ENCODE peak calls at places on chromosome 17, in nine cellular contexts. One of them, this sample, is unnamed.

GRCh38 chr17:79789943-79790804 is 6.7 kb downstream of the CBX8 start:
- DNase-seq in coronary artery: no peak
- DNase-seq in pancreas: no peak
- DNase-seq in kidney: peak
- DNase-seq in heart right ventricle: no peak
- DNase-seq in ovary: peak
- DNase-seq in sigmoid colon: no peak
- DNase-seq in fibroblast of lung: no peak
- DNase-seq in upper lobe of left lung: peak
- DNase-seq in this sample: peak

GRCh38 chr17:50132104-50132794 is 2.3 kb upstream of the SAMD14 start:
- DNase-seq in coronary artery: no peak
- DNase-seq in pancreas: no peak
- DNase-seq in kidney: no peak
- DNase-seq in heart right ventricle: no peak
- DNase-seq in ovary: no peak
- DNase-seq in sigmoid colon: no peak
- DNase-seq in fibroblast of lung: no peak
- DNase-seq in upper lobe of left lung: no peak
- DNase-seq in this sample: no peak

GRCh38 chr17:45394913-45395568 is 37.6 kb downstream of the ARHGAP27 start:
- DNase-seq in coronary artery: no peak
- DNase-seq in pancreas: peak
- DNase-seq in kidney: peak
- DNase-seq in heart right ventricle: peak
- DNase-seq in ovary: peak
- DNase-seq in sigmoid colon: peak
- DNase-seq in fibroblast of lung: peak
- DNase-seq in upper lobe of left lung: peak
- DNase-seq in this sample: peak

GRCh38 chr17:49875690-49876089 is 27.8 kb upstream of the TAC4 start:
- DNase-seq in coronary artery: no peak
- DNase-seq in pancreas: no peak
- DNase-seq in kidney: no peak
- DNase-seq in heart right ventricle: no peak
- DNase-seq in ovary: no peak
- DNase-seq in sigmoid colon: no peak
- DNase-seq in fibroblast of lung: no peak
- DNase-seq in upper lobe of left lung: no peak
- DNase-seq in this sample: no peak

GRCh38 chr17:70144260-70144846 is 25.0 kb upstream of the KCNJ2 start:
- DNase-seq in coronary artery: no peak
- DNase-seq in pancreas: no peak
- DNase-seq in kidney: no peak
- DNase-seq in heart right ventricle: no peak
- DNase-seq in ovary: no peak
- DNase-seq in sigmoid colon: no peak
- DNase-seq in fibroblast of lung: peak
- DNase-seq in upper lobe of left lung: no peak
- DNase-seq in this sample: peak

GRCh38 chr17:70535986-70536385 is 366.7 kb downstream of the KCNJ2 start:
- DNase-seq in coronary artery: no peak
- DNase-seq in pancreas: no peak
- DNase-seq in kidney: no peak
- DNase-seq in heart right ventricle: no peak
- DNase-seq in ovary: no peak
- DNase-seq in sigmoid colon: no peak
- DNase-seq in fibroblast of lung: peak
- DNase-seq in upper lobe of left lung: no peak
- DNase-seq in this sample: peak

GRCh38 chr17:38584350-38584925 is 21.3 kb downstream of the SRCIN1 start:
- DNase-seq in coronary artery: no peak
- DNase-seq in pancreas: peak
- DNase-seq in kidney: peak
- DNase-seq in heart right ventricle: no peak
- DNase-seq in ovary: no peak
- DNase-seq in sigmoid colon: peak
- DNase-seq in fibroblast of lung: peak
- DNase-seq in upper lobe of left lung: peak
- DNase-seq in this sample: peak

GRCh38 chr17:66970140-66970539 is 5.6 kb downstream of the CACNG4 start:
- DNase-seq in coronary artery: no peak
- DNase-seq in pancreas: no peak
- DNase-seq in kidney: no peak
- DNase-seq in heart right ventricle: no peak
- DNase-seq in ovary: no peak
- DNase-seq in sigmoid colon: no peak
- DNase-seq in fibroblast of lung: no peak
- DNase-seq in upper lobe of left lung: no peak
- DNase-seq in this sample: no peak

GRCh38 chr17:81961087-81961514 is at the start of gene NOTUM:
- DNase-seq in coronary artery: no peak
- DNase-seq in pancreas: no peak
- DNase-seq in kidney: no peak
- DNase-seq in heart right ventricle: no peak
- DNase-seq in ovary: no peak
- DNase-seq in sigmoid colon: no peak
- DNase-seq in fibroblast of lung: peak
- DNase-seq in upper lobe of left lung: peak
- DNase-seq in this sample: peak
- TF ChIP-seq CTCF in coronary artery: no peak
- TF ChIP-seq CTCF in pancreas: no peak
- TF ChIP-seq CTCF in kidney: no peak
- TF ChIP-seq CTCF in heart right ventricle: no peak
- TF ChIP-seq CTCF in ovary: no peak
- TF ChIP-seq CTCF in sigmoid colon: no peak
- TF ChIP-seq CTCF in fibroblast of lung: peak
- TF ChIP-seq CTCF in upper lobe of left lung: no peak
- TF ChIP-seq CTCF in this sample: no peak

DNA sequence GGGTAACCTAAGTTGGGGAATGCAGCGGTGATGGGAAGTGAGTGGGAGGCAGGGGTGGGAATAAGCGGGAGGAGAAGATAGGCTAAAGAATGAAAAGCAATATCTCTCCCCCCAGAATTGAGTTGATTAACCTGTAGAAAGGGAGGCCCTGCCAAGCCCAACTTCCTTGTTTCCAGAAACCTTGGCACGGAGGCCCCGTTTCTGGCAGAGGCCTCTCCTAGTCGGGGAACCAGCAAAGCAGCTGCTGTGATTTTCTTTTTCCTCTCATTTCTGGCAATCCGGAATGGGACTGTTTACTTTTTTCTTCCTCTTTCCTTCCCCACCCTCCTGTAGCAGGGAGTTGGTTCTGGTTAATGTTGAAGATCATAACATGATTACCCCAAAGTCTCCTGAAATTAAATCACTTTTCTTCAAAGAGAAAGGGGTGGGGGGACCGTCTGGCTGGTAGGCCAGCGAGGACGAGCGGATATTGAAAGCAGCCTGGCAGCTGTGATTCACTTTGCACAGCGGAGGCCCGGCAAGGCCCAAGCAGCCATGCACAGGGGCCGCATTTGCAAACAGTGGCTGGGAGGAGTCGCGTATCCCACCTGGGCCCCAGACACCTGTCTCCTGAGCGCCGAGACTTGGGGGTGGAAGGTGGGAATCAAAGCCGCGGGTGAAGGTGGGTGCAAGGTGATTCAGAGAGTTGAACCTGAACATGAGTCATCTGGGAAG is 51.5 kb downstream of the NTN1 start:
- DNase-seq in coronary artery: no peak
- DNase-seq in pancreas: peak
- DNase-seq in kidney: peak
- DNase-seq in heart right ventricle: peak
- DNase-seq in ovary: peak
- DNase-seq in sigmoid colon: peak
- DNase-seq in fibroblast of lung: peak
- DNase-seq in upper lobe of left lung: no peak
- DNase-seq in this sample: no peak
- H3K27ac ChIP-seq in coronary artery: no peak
- H3K27ac ChIP-seq in pancreas: peak
- H3K27ac ChIP-seq in kidney: no peak
- H3K27ac ChIP-seq in heart right ventricle: peak
- H3K27ac ChIP-seq in ovary: no peak
- H3K27ac ChIP-seq in sigmoid colon: peak
- H3K27ac ChIP-seq in fibroblast of lung: no peak
- H3K27ac ChIP-seq in upper lobe of left lung: peak
- H3K27ac ChIP-seq in this sample: no peak

DNA sequence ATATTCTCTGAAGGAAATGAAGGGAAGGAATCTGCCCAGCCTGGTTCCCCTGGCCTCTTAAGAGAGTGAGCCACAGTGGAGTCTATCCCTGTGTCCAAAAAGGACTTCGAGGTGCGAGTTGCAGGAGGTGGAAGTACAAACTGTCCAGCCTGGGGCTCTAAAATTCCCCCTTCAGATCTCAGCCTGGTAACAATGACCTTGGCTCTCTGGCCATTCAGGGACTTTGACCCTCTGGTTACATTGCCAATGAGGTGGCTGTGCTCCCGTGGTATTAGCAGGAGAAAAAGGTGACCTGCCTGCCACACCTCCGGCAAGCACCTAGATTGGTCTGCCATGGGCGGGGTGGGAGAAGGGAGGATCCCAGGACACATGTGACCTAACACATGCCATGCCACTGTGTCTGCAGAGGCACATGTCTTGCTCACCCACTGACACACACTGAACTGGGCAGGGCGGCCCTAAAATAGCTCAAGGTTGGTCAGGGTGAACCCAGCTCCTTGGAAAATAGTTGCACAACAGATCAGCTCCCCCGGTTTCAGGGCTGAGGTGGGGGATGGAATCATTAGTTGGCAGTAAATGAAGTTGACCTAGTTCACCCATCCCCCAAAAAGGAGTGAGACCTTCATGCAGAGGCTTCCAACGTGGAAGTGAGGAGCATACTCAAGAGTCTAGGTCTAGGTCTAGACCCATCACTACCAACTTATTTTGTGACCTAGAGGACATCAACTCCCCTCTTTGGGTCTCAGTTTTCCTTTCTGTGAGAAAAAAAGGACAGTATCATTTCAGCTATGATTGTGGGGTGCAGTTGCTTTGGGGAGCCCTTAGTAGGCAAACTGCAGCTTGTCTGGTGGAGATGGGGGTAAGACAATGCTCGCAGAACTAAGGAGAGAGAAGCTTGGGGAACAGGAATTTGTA is 2.2 kb downstream of the NR1D1 start:
- DNase-seq in coronary artery: peak
- DNase-seq in pancreas: peak
- DNase-seq in kidney: peak
- DNase-seq in heart right ventricle: peak
- DNase-seq in ovary: peak
- DNase-seq in sigmoid colon: peak
- DNase-seq in fibroblast of lung: peak
- DNase-seq in upper lobe of left lung: no peak
- DNase-seq in this sample: peak
- TF ChIP-seq CTCF in coronary artery: no peak
- TF ChIP-seq CTCF in pancreas: no peak
- TF ChIP-seq CTCF in kidney: no peak
- TF ChIP-seq CTCF in heart right ventricle: no peak
- TF ChIP-seq CTCF in ovary: no peak
- TF ChIP-seq CTCF in sigmoid colon: no peak
- TF ChIP-seq CTCF in fibroblast of lung: no peak
- TF ChIP-seq CTCF in upper lobe of left lung: no peak
- TF ChIP-seq CTCF in this sample: no peak

GRCh38 chr17:57615836-57616235 is 129.3 kb downstream of the CCDC182 start:
- DNase-seq in coronary artery: no peak
- DNase-seq in pancreas: no peak
- DNase-seq in kidney: no peak
- DNase-seq in heart right ventricle: no peak
- DNase-seq in ovary: no peak
- DNase-seq in sigmoid colon: no peak
- DNase-seq in fibroblast of lung: no peak
- DNase-seq in upper lobe of left lung: no peak
- DNase-seq in this sample: no peak

GRCh38 chr17:57609125-57609877 is 135.8 kb downstream of the CCDC182 start:
- DNase-seq in coronary artery: no peak
- DNase-seq in pancreas: peak
- DNase-seq in kidney: no peak
- DNase-seq in heart right ventricle: no peak
- DNase-seq in ovary: no peak
- DNase-seq in sigmoid colon: no peak
- DNase-seq in fibroblast of lung: no peak
- DNase-seq in upper lobe of left lung: no peak
- DNase-seq in this sample: no peak

GRCh38 chr17:57609878-57610270 is 135.2 kb downstream of the CCDC182 start:
- DNase-seq in coronary artery: no peak
- DNase-seq in pancreas: no peak
- DNase-seq in kidney: no peak
- DNase-seq in heart right ventricle: no peak
- DNase-seq in ovary: no peak
- DNase-seq in sigmoid colon: no peak
- DNase-seq in fibroblast of lung: no peak
- DNase-seq in upper lobe of left lung: no peak
- DNase-seq in this sample: no peak

GRCh38 chr17:57614742-57615141 is 130.4 kb downstream of the CCDC182 start:
- DNase-seq in coronary artery: no peak
- DNase-seq in pancreas: no peak
- DNase-seq in kidney: no peak
- DNase-seq in heart right ventricle: no peak
- DNase-seq in ovary: no peak
- DNase-seq in sigmoid colon: no peak
- DNase-seq in fibroblast of lung: no peak
- DNase-seq in upper lobe of left lung: no peak
- DNase-seq in this sample: no peak

DNA sequence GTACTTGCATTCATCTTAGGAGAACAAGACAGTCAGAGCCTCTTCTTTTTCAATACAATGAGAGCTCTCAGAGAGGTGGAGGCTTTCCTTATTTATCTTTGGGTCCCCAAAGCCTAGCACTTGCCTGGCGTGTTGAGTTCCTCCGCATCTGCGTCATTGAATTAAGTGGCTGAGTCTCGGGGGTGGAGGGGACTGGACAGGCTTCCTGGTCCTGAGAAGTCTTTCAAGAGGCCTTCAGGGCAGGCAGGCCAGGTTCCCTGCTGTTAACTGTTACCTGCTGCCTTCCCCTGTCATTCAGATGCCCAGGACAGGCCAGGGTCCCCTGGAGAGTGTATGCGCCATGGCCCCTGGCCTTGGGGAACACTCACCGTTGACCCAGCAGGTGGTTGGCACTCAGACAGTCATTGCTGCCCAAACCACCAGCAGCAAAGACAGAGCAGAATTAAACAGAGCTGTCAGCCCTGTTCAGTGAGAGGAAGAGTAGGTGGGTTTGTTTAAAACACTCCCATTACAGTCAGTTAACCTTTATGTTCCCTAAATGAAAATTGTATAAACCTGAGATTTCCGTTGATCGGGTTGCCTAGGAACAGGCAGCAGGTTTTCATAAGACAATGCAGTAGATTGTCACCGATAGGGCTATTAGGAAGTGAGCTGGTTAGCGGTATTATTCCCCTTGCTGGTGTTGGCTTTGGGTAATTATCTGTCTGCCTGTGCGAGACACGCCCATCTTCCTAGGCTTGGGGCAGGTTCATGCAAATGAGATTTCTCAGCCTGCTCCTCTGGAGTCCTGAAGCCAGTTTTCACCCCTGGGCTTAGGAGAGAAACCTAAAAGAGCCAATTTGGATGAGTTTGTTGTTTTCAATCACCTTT is 132.7 kb downstream of the CCDC182 start:
- DNase-seq in coronary artery: no peak
- DNase-seq in pancreas: no peak
- DNase-seq in kidney: no peak
- DNase-seq in heart right ventricle: no peak
- DNase-seq in ovary: no peak
- DNase-seq in sigmoid colon: no peak
- DNase-seq in fibroblast of lung: no peak
- DNase-seq in upper lobe of left lung: no peak
- DNase-seq in this sample: no peak
- H3K27ac ChIP-seq in coronary artery: no peak
- H3K27ac ChIP-seq in pancreas: no peak
- H3K27ac ChIP-seq in kidney: peak
- H3K27ac ChIP-seq in heart right ventricle: no peak
- H3K27ac ChIP-seq in ovary: no peak
- H3K27ac ChIP-seq in sigmoid colon: no peak
- H3K27ac ChIP-seq in fibroblast of lung: no peak
- H3K27ac ChIP-seq in upper lobe of left lung: peak
- H3K27ac ChIP-seq in this sample: no peak

This sample was measured in PC-3.